ENCODE peak calls at places on chromosomes 3 and 15, in seven cellular contexts. X is psoas muscle, F is left ventricle myocardium inferior, Q is sigmoid colon, E is aorta, L is IMR-90, U is pancreas. D is an unnamed sample.

GRCh38 chr3:186653984-186654383 is 11.8 kb upstream of the HRG start:
- DNase-seq in Q (no peak), U (no peak), L (no peak), F (no peak), X (no peak), E (no peak), D (no peak)

GRCh38 chr3:146817705-146818104 is 212.6 kb upstream of the PLSCR5 start:
- DNase-seq in Q (no peak), X (no peak), U (no peak), F (no peak), E (no peak), L (peak; percentile 16), D (peak; percentile 68)

GRCh38 chr3:49401758-49402157 is 10.0 kb downstream of the RHOA start:
- DNase-seq in F (no peak), U (no peak), X (no peak), L (no peak), E (no peak), Q (no peak), D (no peak)

GRCh38 chr3:112149136-112149535 is 16.1 kb upstream of the GCSAM start:
- DNase-seq in U (no peak), F (no peak), Q (no peak), X (no peak), E (no peak), L (no peak), D (no peak)

GRCh38 chr3:100230715-100231114 is 30.1 kb upstream of the TBC1D23 start:
- DNase-seq in Q (no peak), X (no peak), L (no peak), E (no peak), U (no peak), F (no peak), D (no peak)

GRCh38 chr15:85760049-85760448 is 34.7 kb downstream of the KLHL25 start:
- DNase-seq in E (peak; percentile 50), U (no peak), Q (peak; percentile 57), L (no peak), F (no peak), X (no peak), D (no peak)

GRCh38 chr3:10772230-10773161 is 43.5 kb upstream of the SLC6A11 start:
- DNase-seq in L (no peak), X (no peak), E (no peak), U (no peak), F (no peak), Q (no peak), D (peak; percentile 7)

GRCh38 chr3:167032267-167032876 is 347.7 kb downstream of the ZBBX start:
- DNase-seq in L (peak; percentile 39), F (no peak), Q (no peak), X (no peak), E (no peak), U (peak; percentile 23), D (peak; percentile 5)

GRCh38 chr3:30399394-30400181 is 206.8 kb upstream of the TGFBR2 start:
- DNase-seq in E (no peak), U (no peak), L (peak; percentile 38), X (no peak), F (no peak), Q (no peak), D (no peak)

GRCh38 chr15:27258287-27258686 is 287.3 kb downstream of the GABRG3 start:
- DNase-seq in Q (no peak), L (no peak), U (no peak), X (no peak), F (no peak), E (no peak), D (no peak)

GRCh38 chr3:114310701-114311100 is 16.9 kb downstream of the TIGIT start:
- DNase-seq in E (no peak), Q (no peak), L (peak; percentile 40), X (no peak), F (no peak), U (no peak), D (no peak)

GRCh38 chr3:40887012-40887411 is 312.3 kb upstream of the CTNNB1 start:
- DNase-seq in X (no peak), F (no peak), E (no peak), Q (no peak), L (no peak), U (no peak), D (no peak)

GRCh38 chr3:130671545-130671944 is 75.1 kb downstream of the PIK3R4 start:
- DNase-seq in Q (no peak), L (peak; percentile 16), E (no peak), F (no peak), X (no peak), U (no peak), D (no peak)

GRCh38 chr15:87498545-87498944 is 758.0 kb downstream of the NTRK3 start:
- DNase-seq in F (no peak), E (no peak), Q (no peak), U (no peak), L (peak; percentile 0), X (no peak), D (no peak)

GRCh38 chr15:28125673-28126651 is 26.8 kb upstream of the OCA2 start:
- DNase-seq in L (peak; percentile 64), Q (no peak), X (no peak), F (no peak), E (peak; percentile 25), U (no peak), D (peak; percentile 73)

GRCh38 chr3:196186661-196187573 is 24.3 kb downstream of the ZDHHC19 start:
- DNase-seq in U (no peak), Q (no peak), L (peak; percentile 22), X (no peak), E (no peak), F (no peak), D (no peak)

GRCh38 chr3:159896543-159896942 is 92.1 kb upstream of the IL12A start:
- DNase-seq in Q (no peak), E (no peak), F (no peak), L (no peak), U (no peak), X (no peak), D (no peak)

GRCh38 chr15:48440084-48440483 is 108.9 kb downstream of the DUT start:
- DNase-seq in L (peak; percentile 87), F (peak; percentile 29), U (no peak), Q (peak; percentile 81), E (no peak), X (peak; percentile 48), D (no peak)

GRCh38 chr15:93331545-93332117 is 242.6 kb upstream of the RGMA start:
- DNase-seq in X (no peak), Q (peak; percentile 73), E (no peak), U (peak; percentile 41), F (no peak), L (no peak), D (peak; percentile 74)

GRCh38 chr3:5014431-5014830 is 35.2 kb downstream of the BHLHE40 start:
- DNase-seq in E (no peak), U (no peak), Q (peak; percentile 30), L (no peak), F (no peak), X (no peak), D (no peak)

GRCh38 chr3:195104340-195104739 is 166.6 kb downstream of the XXYLT1 start:
- DNase-seq in E (peak; percentile 56), X (no peak), Q (peak; percentile 29), F (no peak), U (no peak), L (no peak), D (no peak)

GRCh38 chr3:197736010-197736490 is 654 bp downstream of the RUBCN start:
- DNase-seq in U (no peak), E (peak; percentile 75), F (no peak), X (peak; percentile 18), Q (no peak), L (no peak), D (no peak)

GRCh38 chr3:121957674-121958419 is 63.6 kb downstream of the SLC15A2 start:
- DNase-seq in Q (no peak), F (no peak), L (no peak), E (no peak), X (no peak), U (no peak), D (no peak)

GRCh38 chr3:176816937-176817336 is 380.3 kb downstream of the TBL1XR1 start:
- DNase-seq in U (no peak), Q (no peak), L (no peak), E (no peak), X (no peak), F (no peak), D (no peak)
- H3K4me1 ChIP-seq in U (no peaks in the 10 kb centered on the region), Q (peaks cover 9% of the 10 kb centered on the region), L (no peaks in the 10 kb centered on the region), E (no peaks in the 10 kb centered on the region), X (no peaks in the 10 kb centered on the region), F (peaks cover 5% of the 10 kb centered on the region), D (no peaks in the 10 kb centered on the region)

GRCh38 chr3:187966141-187966540 is 187.8 kb upstream of the LPP start:
- DNase-seq in X (no peak), E (no peak), U (no peak), F (no peak), L (no peak), Q (no peak), D (no peak)
- H3K4me1 ChIP-seq in X (peaks cover 29% of the 10 kb centered on the region), E (no peaks in the 10 kb centered on the region), U (peaks cover 7% of the 10 kb centered on the region), F (peaks cover 47% of the 10 kb centered on the region), L (peaks cover 2% of the 10 kb centered on the region), Q (peaks cover 5% of the 10 kb centered on the region), D (no peaks in the 10 kb centered on the region)

DNA sequence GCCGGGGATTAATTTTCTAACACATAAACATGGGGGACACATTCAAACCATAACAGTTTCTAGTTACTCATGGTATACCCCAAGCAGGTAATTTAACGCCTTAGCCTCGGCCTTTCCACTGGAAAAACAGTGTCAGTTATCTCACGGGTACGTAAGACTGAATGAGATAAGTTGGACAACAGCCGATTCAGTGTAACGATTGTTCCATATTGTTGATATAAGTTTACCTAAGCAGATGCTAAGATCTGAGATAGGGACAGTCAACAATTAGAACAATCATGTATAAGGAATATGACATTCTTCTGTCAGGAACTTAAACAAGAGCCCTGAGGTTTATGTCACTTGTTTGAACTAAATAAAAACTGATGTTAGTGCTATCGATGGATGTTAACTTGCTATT is 130.8 kb downstream of the GHSR start:
- DNase-seq in Q (no peak), L (no peak), F (no peak), X (no peak), E (no peak), U (no peak), D (no peak)
- H3K4me1 ChIP-seq in Q (peaks cover 95% of the 10 kb centered on the region), L (peaks cover 37% of the 10 kb centered on the region), F (peaks cover 100% of the 10 kb centered on the region), X (peaks cover 93% of the 10 kb centered on the region), E (peaks cover 17% of the 10 kb centered on the region), U (peaks cover 19% of the 10 kb centered on the region), D (peaks cover 41% of the 10 kb centered on the region)

GRCh38 chr15:57405133-57405532 is 28.8 kb downstream of the CGNL1 start:
- DNase-seq in X (no peak), F (no peak), L (no peak), E (no peak), Q (no peak), U (no peak), D (no peak)

GRCh38 chr15:57401546-57401945 is 25.2 kb downstream of the CGNL1 start:
- DNase-seq in F (no peak), X (no peak), E (no peak), L (no peak), U (no peak), Q (no peak), D (no peak)

GRCh38 chr15:57403946-57404345 is 27.6 kb downstream of the CGNL1 start:
- DNase-seq in X (no peak), F (no peak), U (no peak), E (no peak), L (no peak), Q (no peak), D (no peak)

GRCh38 chr15:57403007-57403406 is 26.7 kb downstream of the CGNL1 start:
- DNase-seq in U (no peak), E (no peak), X (no peak), F (no peak), Q (no peak), L (no peak), D (no peak)

DNA sequence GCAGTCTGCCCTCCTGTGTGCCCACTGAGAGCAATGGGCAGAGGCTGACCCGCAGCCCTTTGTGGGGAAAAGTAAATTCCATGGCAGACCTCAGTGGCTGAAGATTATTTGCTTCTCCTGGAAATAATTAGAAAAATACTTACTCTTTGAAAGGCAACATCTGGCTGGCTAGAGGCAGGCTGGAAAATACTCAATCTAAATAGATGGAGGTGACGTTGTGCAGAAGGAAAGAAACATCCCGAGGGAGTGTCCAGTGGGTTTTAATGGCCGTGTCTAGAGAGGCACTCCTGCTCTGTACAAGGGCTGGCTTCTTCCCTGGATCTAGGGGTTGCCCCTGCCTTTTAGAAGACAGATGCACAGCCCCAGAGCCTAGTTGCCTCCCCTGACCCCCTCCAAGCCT is 27.2 kb downstream of the CGNL1 start:
- DNase-seq in E (no peak), U (no peak), F (no peak), L (no peak), X (no peak), Q (no peak), D (no peak)
- H3K4me1 ChIP-seq in E (no peaks in the 10 kb centered on the region), U (peaks cover 2% of the 10 kb centered on the region), F (peaks cover 7% of the 10 kb centered on the region), L (no peaks in the 10 kb centered on the region), X (no peaks in the 10 kb centered on the region), Q (peaks cover 4% of the 10 kb centered on the region), D (peaks cover 3% of the 10 kb centered on the region)